ENCODE peak calls at places on chromosomes 12 and 14, in six cellular contexts. R, O, U, H, Z and V are unnamed samples.

GRCh38 chr12:113347-113746 is 46.8 kb downstream of the IQSEC3 start:
- DNase-seq in R (no peak), O (no peak), U (no peak), H (no peak), Z (peak), V (no peak)

GRCh38 chr12:58608711-58609110 is 311.6 kb downstream of the LRIG3 start:
- DNase-seq in R (no peak), O (no peak), U (peak), H (no peak), Z (no peak), V (no peak)

GRCh38 chr12:132444957-132445883 is 44.7 kb upstream of the FBRSL1 start:
- DNase-seq in R (no peak), O (no peak), U (no peak), H (no peak), Z (no peak), V (peak)

GRCh38 chr12:2268478-2269286 is 215.9 kb downstream of the CACNA1C start:
- DNase-seq in R (peak), O (peak), U (peak), H (peak), Z (peak), V (peak)

GRCh38 chr14:28305938-28306337 is 460.6 kb upstream of the FOXG1 start:
- DNase-seq in R (no peak), O (no peak), U (no peak), H (no peak), Z (no peak), V (no peak)

GRCh38 chr14:62162998-62163589 is 400.9 kb downstream of the SNAPC1 start:
- DNase-seq in R (peak), O (peak), U (peak), H (peak), Z (no peak), V (peak)

GRCh38 chr14:60637490-60638452 is 11.5 kb downstream of the SIX1 start:
- DNase-seq in R (no peak), O (no peak), U (peak), H (peak), Z (no peak), V (peak)

GRCh38 chr14:87102979-87103378 is 890.0 kb downstream of the GALC start:
- DNase-seq in R (no peak), O (peak), U (no peak), H (peak), Z (no peak), V (peak)

GRCh38 chr12:76552343-76552938 is 7.1 kb downstream of the OSBPL8 start:
- DNase-seq in R (no peak), O (no peak), U (peak), H (no peak), Z (no peak), V (no peak)

GRCh38 chr12:112938751-112939150 is 477 bp downstream of the OAS3 start:
- DNase-seq in R (no peak), O (no peak), U (no peak), H (no peak), Z (no peak), V (peak)

GRCh38 chr12:13135336-13136178 is 32.1 kb upstream of the GSG1 start:
- DNase-seq in R (peak), O (peak), U (peak), H (peak), Z (peak), V (peak)

GRCh38 chr14:39322807-39323206 is 89.1 kb downstream of the MIA2 start:
- DNase-seq in R (no peak), O (no peak), U (peak), H (no peak), Z (no peak), V (no peak)

GRCh38 chr12:29750131-29750927 is 33.4 kb downstream of the TMTC1 start:
- DNase-seq in R (no peak), O (no peak), U (peak), H (no peak), Z (no peak), V (no peak)

GRCh38 chr14:90628825-90629224 is 187.4 kb downstream of the TTC7B start:
- DNase-seq in R (no peak), O (no peak), U (no peak), H (no peak), Z (no peak), V (no peak)

GRCh38 chr14:80055912-80056801 is 155.1 kb downstream of the DIO2 start:
- DNase-seq in R (peak), O (peak), U (peak), H (peak), Z (peak), V (peak)

GRCh38 chr14:24269368-24269767 is 2.0 kb downstream of the RABGGTA start:
- DNase-seq in R (no peak), O (no peak), U (no peak), H (no peak), Z (no peak), V (no peak)

GRCh38 chr12:65592416-65592815 is 231.9 kb upstream of the HMGA2 start:
- DNase-seq in R (no peak), O (no peak), U (no peak), H (no peak), Z (no peak), V (no peak)

GRCh38 chr14:103121846-103122577 is 1.2 kb upstream of the TNFAIP2 start:
- DNase-seq in R (peak), O (peak), U (no peak), H (no peak), Z (no peak), V (peak)

GRCh38 chr12:1122803-1123202 is 131.8 kb downstream of the ERC1 start:
- DNase-seq in R (no peak), O (no peak), U (peak), H (no peak), Z (no peak), V (no peak)

GRCh38 chr12:51666696-51667095 is 75.7 kb downstream of the SCN8A start:
- DNase-seq in R (no peak), O (no peak), U (no peak), H (no peak), Z (no peak), V (no peak)